ENCODE peak calls at places on chromosomes 16 and 17, in six cellular contexts. One of them, this sample, is unnamed.

GRCh38 chr17:34378664-34379101 is 15.7 kb upstream of the CCL1 start:
- DNase-seq in choroid plexus epithelial cell: peak; percentile 21
- DNase-seq in HT-29: no peak
- DNase-seq in chondrocyte: no peak
- DNase-seq in activated CD4-positive, alpha-beta memory T cell treated with anti-CD3 and anti-CD28 coated beads, Interleukin-2, amount 10 ng/mL, durations not matched to agents 7 days and 5 days: peak; percentile 50
- DNase-seq in AG04450: no peak
- DNase-seq in this sample: no peak

GRCh38 chr16:79757163-79757562 is 156.6 kb upstream of the MAF start:
- DNase-seq in chondrocyte: no peak
- DNase-seq in activated CD4-positive, alpha-beta memory T cell treated with anti-CD3 and anti-CD28 coated beads, Interleukin-2, amount 10 ng/mL, durations not matched to agents 7 days and 5 days: no peak
- DNase-seq in AG04450: no peak
- DNase-seq in HT-29: no peak
- DNase-seq in choroid plexus epithelial cell: no peak
- DNase-seq in this sample: no peak

GRCh38 chr17:39636927-39637736 is at the start of gene STARD3:
- DNase-seq in choroid plexus epithelial cell: peak; percentile 91
- DNase-seq in activated CD4-positive, alpha-beta memory T cell treated with anti-CD3 and anti-CD28 coated beads, Interleukin-2, amount 10 ng/mL, durations not matched to agents 7 days and 5 days: peak; percentile 93
- DNase-seq in chondrocyte: no peak
- DNase-seq in AG04450: peak; percentile 44
- DNase-seq in HT-29: peak; percentile 82
- DNase-seq in this sample: peak; percentile 87

GRCh38 chr16:53357955-53358354 is 76.3 kb upstream of the RBL2 start:
- DNase-seq in chondrocyte: no peak
- DNase-seq in AG04450: no peak
- DNase-seq in activated CD4-positive, alpha-beta memory T cell treated with anti-CD3 and anti-CD28 coated beads, Interleukin-2, amount 10 ng/mL, durations not matched to agents 7 days and 5 days: no peak
- DNase-seq in HT-29: no peak
- DNase-seq in choroid plexus epithelial cell: no peak
- DNase-seq in this sample: no peak

GRCh38 chr17:7034955-7035590 is 742 bp upstream of the SLC16A13 start:
- DNase-seq in activated CD4-positive, alpha-beta memory T cell treated with anti-CD3 and anti-CD28 coated beads, Interleukin-2, amount 10 ng/mL, durations not matched to agents 7 days and 5 days: peak; percentile 62
- DNase-seq in HT-29: no peak
- DNase-seq in choroid plexus epithelial cell: no peak
- DNase-seq in chondrocyte: no peak
- DNase-seq in AG04450: no peak
- DNase-seq in this sample: no peak

GRCh38 chr17:50297407-50297865 is 23.2 kb downstream of the TMEM92 start:
- DNase-seq in chondrocyte: peak; percentile 95
- DNase-seq in AG04450: no peak
- DNase-seq in HT-29: peak; percentile 80
- DNase-seq in choroid plexus epithelial cell: peak; percentile 79
- DNase-seq in activated CD4-positive, alpha-beta memory T cell treated with anti-CD3 and anti-CD28 coated beads, Interleukin-2, amount 10 ng/mL, durations not matched to agents 7 days and 5 days: peak; percentile 82
- DNase-seq in this sample: peak; percentile 63

GRCh38 chr16:66925322-66925840 is at the start of gene RRAD:
- DNase-seq in activated CD4-positive, alpha-beta memory T cell treated with anti-CD3 and anti-CD28 coated beads, Interleukin-2, amount 10 ng/mL, durations not matched to agents 7 days and 5 days: no peak
- DNase-seq in AG04450: no peak
- DNase-seq in HT-29: no peak
- DNase-seq in choroid plexus epithelial cell: peak; percentile 46
- DNase-seq in chondrocyte: peak; percentile 79
- DNase-seq in this sample: peak; percentile 29

GRCh38 chr16:57530104-57530522 is 6.3 kb downstream of the CCDC102A start:
- DNase-seq in HT-29: peak; percentile 61
- DNase-seq in AG04450: peak; percentile 29
- DNase-seq in chondrocyte: peak; percentile 56
- DNase-seq in choroid plexus epithelial cell: peak; percentile 75
- DNase-seq in activated CD4-positive, alpha-beta memory T cell treated with anti-CD3 and anti-CD28 coated beads, Interleukin-2, amount 10 ng/mL, durations not matched to agents 7 days and 5 days: peak; percentile 85
- DNase-seq in this sample: peak; percentile 68

GRCh38 chr17:36934144-36934758 is 3.0 kb upstream of the LHX1 start:
- DNase-seq in HT-29: no peak
- DNase-seq in chondrocyte: no peak
- DNase-seq in choroid plexus epithelial cell: no peak
- DNase-seq in activated CD4-positive, alpha-beta memory T cell treated with anti-CD3 and anti-CD28 coated beads, Interleukin-2, amount 10 ng/mL, durations not matched to agents 7 days and 5 days: no peak
- DNase-seq in AG04450: no peak
- DNase-seq in this sample: no peak

GRCh38 chr17:81608082-81608481 is 28.8 kb downstream of the NPLOC4 start:
- DNase-seq in choroid plexus epithelial cell: peak; percentile 69
- DNase-seq in chondrocyte: no peak
- DNase-seq in HT-29: no peak
- DNase-seq in AG04450: no peak
- DNase-seq in activated CD4-positive, alpha-beta memory T cell treated with anti-CD3 and anti-CD28 coated beads, Interleukin-2, amount 10 ng/mL, durations not matched to agents 7 days and 5 days: no peak
- DNase-seq in this sample: peak; percentile 50

GRCh38 chr17:1555618-1556471 is 6.7 kb downstream of the PITPNA start:
- DNase-seq in choroid plexus epithelial cell: no peak
- DNase-seq in chondrocyte: no peak
- DNase-seq in AG04450: no peak
- DNase-seq in HT-29: no peak
- DNase-seq in activated CD4-positive, alpha-beta memory T cell treated with anti-CD3 and anti-CD28 coated beads, Interleukin-2, amount 10 ng/mL, durations not matched to agents 7 days and 5 days: no peak
- DNase-seq in this sample: no peak

GRCh38 chr16:11101695-11102522 is 154.1 kb downstream of the SOCS1 start:
- DNase-seq in AG04450: peak; percentile 71
- DNase-seq in choroid plexus epithelial cell: peak; percentile 81
- DNase-seq in chondrocyte: peak; percentile 0
- DNase-seq in activated CD4-positive, alpha-beta memory T cell treated with anti-CD3 and anti-CD28 coated beads, Interleukin-2, amount 10 ng/mL, durations not matched to agents 7 days and 5 days: no peak
- DNase-seq in HT-29: no peak
- DNase-seq in this sample: no peak

GRCh38 chr16:24520983-24521382 is 18.4 kb upstream of the RBBP6 start:
- DNase-seq in choroid plexus epithelial cell: no peak
- DNase-seq in activated CD4-positive, alpha-beta memory T cell treated with anti-CD3 and anti-CD28 coated beads, Interleukin-2, amount 10 ng/mL, durations not matched to agents 7 days and 5 days: no peak
- DNase-seq in chondrocyte: no peak
- DNase-seq in AG04450: no peak
- DNase-seq in HT-29: no peak
- DNase-seq in this sample: no peak

GRCh38 chr16:10191096-10191495 is 8.9 kb upstream of the GRIN2A start:
- DNase-seq in choroid plexus epithelial cell: no peak
- DNase-seq in HT-29: no peak
- DNase-seq in activated CD4-positive, alpha-beta memory T cell treated with anti-CD3 and anti-CD28 coated beads, Interleukin-2, amount 10 ng/mL, durations not matched to agents 7 days and 5 days: no peak
- DNase-seq in chondrocyte: no peak
- DNase-seq in AG04450: no peak
- DNase-seq in this sample: no peak

GRCh38 chr16:4696172-4696904 is 3.0 kb downstream of the NUDT16L1 start:
- DNase-seq in choroid plexus epithelial cell: peak; percentile 28
- DNase-seq in activated CD4-positive, alpha-beta memory T cell treated with anti-CD3 and anti-CD28 coated beads, Interleukin-2, amount 10 ng/mL, durations not matched to agents 7 days and 5 days: no peak
- DNase-seq in AG04450: no peak
- DNase-seq in HT-29: no peak
- DNase-seq in chondrocyte: no peak
- DNase-seq in this sample: no peak

GRCh38 chr17:41553176-41553575 is 18.7 kb downstream of the KRT9 start:
- DNase-seq in chondrocyte: no peak
- DNase-seq in HT-29: no peak
- DNase-seq in AG04450: no peak
- DNase-seq in activated CD4-positive, alpha-beta memory T cell treated with anti-CD3 and anti-CD28 coated beads, Interleukin-2, amount 10 ng/mL, durations not matched to agents 7 days and 5 days: no peak
- DNase-seq in choroid plexus epithelial cell: no peak
- DNase-seq in this sample: no peak

GRCh38 chr17:12866244-12866643 is 76.9 kb downstream of the ARHGAP44 start:
- DNase-seq in HT-29: no peak
- DNase-seq in choroid plexus epithelial cell: no peak
- DNase-seq in activated CD4-positive, alpha-beta memory T cell treated with anti-CD3 and anti-CD28 coated beads, Interleukin-2, amount 10 ng/mL, durations not matched to agents 7 days and 5 days: no peak
- DNase-seq in AG04450: no peak
- DNase-seq in chondrocyte: no peak
- DNase-seq in this sample: no peak

GRCh38 chr17:19348806-19349205 is 13.7 kb downstream of the B9D1 start:
- DNase-seq in AG04450: no peak
- DNase-seq in HT-29: no peak
- DNase-seq in choroid plexus epithelial cell: no peak
- DNase-seq in activated CD4-positive, alpha-beta memory T cell treated with anti-CD3 and anti-CD28 coated beads, Interleukin-2, amount 10 ng/mL, durations not matched to agents 7 days and 5 days: no peak
- DNase-seq in chondrocyte: peak; percentile 55
- DNase-seq in this sample: no peak

GRCh38 chr16:82699711-82700495 is 73.1 kb downstream of the CDH13 start:
- DNase-seq in chondrocyte: no peak
- DNase-seq in AG04450: no peak
- DNase-seq in HT-29: no peak
- DNase-seq in activated CD4-positive, alpha-beta memory T cell treated with anti-CD3 and anti-CD28 coated beads, Interleukin-2, amount 10 ng/mL, durations not matched to agents 7 days and 5 days: no peak
- DNase-seq in choroid plexus epithelial cell: peak; percentile 87
- DNase-seq in this sample: peak; percentile 84

GRCh38 chr17:77317091-77317519 is 176.3 kb downstream of the SEC14L1 start:
- DNase-seq in AG04450: no peak
- DNase-seq in HT-29: no peak
- DNase-seq in chondrocyte: peak; percentile 51
- DNase-seq in activated CD4-positive, alpha-beta memory T cell treated with anti-CD3 and anti-CD28 coated beads, Interleukin-2, amount 10 ng/mL, durations not matched to agents 7 days and 5 days: no peak
- DNase-seq in choroid plexus epithelial cell: peak; percentile 30
- DNase-seq in this sample: peak; percentile 47

GRCh38 chr17:55266051-55266957 is 1.5 kb downstream of the HLF start:
- DNase-seq in HT-29: no peak
- DNase-seq in activated CD4-positive, alpha-beta memory T cell treated with anti-CD3 and anti-CD28 coated beads, Interleukin-2, amount 10 ng/mL, durations not matched to agents 7 days and 5 days: no peak
- DNase-seq in AG04450: no peak
- DNase-seq in choroid plexus epithelial cell: no peak
- DNase-seq in chondrocyte: no peak
- DNase-seq in this sample: no peak